ENCODE peak calls at places on chromosomes 2 and 18, in four cellular contexts. B is IMR-90, S is H9, D is trophoblast cell. G is an unnamed sample.

GRCh38 chr2:122390406-122390805 is 635.0 kb downstream of the TSN start:
- DNase-seq in B (no peak), S (no peak), D (no peak), G (no peak)

GRCh38 chr2:207663870-207664545 is 38.8 kb upstream of the METTL21A start:
- DNase-seq in B (no peak), S (no peak), D (no peak), G (no peak)

GRCh38 chr2:75324716-75325291 is 125.5 kb upstream of the TACR1 start:
- DNase-seq in B (no peak), S (no peak), D (peak), G (no peak)

GRCh38 chr2:193103064-193103463 is 908.3 kb upstream of the TMEFF2 start:
- DNase-seq in B (no peak), S (no peak), D (no peak), G (no peak)

GRCh38 chr2:108270346-108270745 is 18.3 kb upstream of the SULT1C2 start:
- DNase-seq in B (no peak), S (no peak), D (peak), G (no peak)

GRCh38 chr18:48548404-48548771 is 9.6 kb downstream of the CTIF start:
- DNase-seq in B (no peak), S (no peak), D (no peak), G (no peak)

GRCh38 chr2:63692002-63692606 is 103.3 kb downstream of the MDH1 start:
- DNase-seq in B (peak), S (no peak), D (peak), G (no peak)

GRCh38 chr18:59705145-59705544 is 7.9 kb upstream of the CCBE1 start:
- DNase-seq in B (peak), S (no peak), D (peak), G (no peak)

GRCh38 chr2:96267159-96267971 is 1.3 kb downstream of the CIAO1 start:
- DNase-seq in B (peak), S (peak), D (no peak), G (no peak)

GRCh38 chr2:49416252-49416651 is 261.9 kb upstream of the FSHR start:
- DNase-seq in B (no peak), S (no peak), D (no peak), G (no peak)

GRCh38 chr2:23940262-23940975 is at the start of gene UBXN2A:
- DNase-seq in B (peak), S (peak), D (peak), G (peak)

GRCh38 chr18:41751161-41751560 is 203.9 kb upstream of the PIK3C3 start:
- DNase-seq in B (no peak), S (no peak), D (no peak), G (no peak)

GRCh38 chr18:69774831-69775230 is 172.8 kb downstream of the CD226 start:
- DNase-seq in B (peak), S (no peak), D (no peak), G (no peak)

GRCh38 chr2:212142616-212143015 is 396.0 kb downstream of the ERBB4 start:
- DNase-seq in B (peak), S (no peak), D (no peak), G (no peak)

GRCh38 chr2:235514627-235515363 is 21.0 kb downstream of the AGAP1 start:
- DNase-seq in B (no peak), S (peak), D (peak), G (no peak)

GRCh38 chr2:109594246-109594900 is 19.4 kb downstream of the SEPTIN10 start:
- DNase-seq in B (peak), S (no peak), D (no peak), G (no peak)

GRCh38 chr2:158667969-158668368 is 127.1 kb upstream of the DAPL1 start:
- DNase-seq in B (no peak), S (no peak), D (no peak), G (no peak)

GRCh38 chr2:177190941-177191340 is 21.7 kb upstream of the HNRNPA3 start:
- DNase-seq in B (no peak), S (no peak), D (no peak), G (no peak)

DNA sequence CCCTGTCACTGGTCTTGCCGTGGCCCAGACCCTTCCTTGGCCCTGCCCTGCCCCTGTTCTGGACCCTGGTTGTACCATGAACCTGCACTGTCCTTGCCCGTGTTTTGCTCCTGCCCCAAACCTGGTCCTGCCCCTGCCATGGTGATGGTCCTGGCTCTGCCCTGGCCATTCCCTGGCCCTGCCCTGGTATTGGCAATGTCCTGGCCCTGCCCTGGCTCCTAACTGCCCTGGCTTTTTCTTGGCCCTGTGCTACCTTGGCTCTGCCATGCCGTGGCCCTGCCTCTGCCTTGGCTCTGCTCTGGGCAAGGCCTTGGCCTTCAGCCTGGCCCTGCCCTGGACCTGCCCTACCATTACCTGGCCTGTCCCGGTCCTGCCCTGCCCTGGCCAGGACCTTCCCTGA is 5.5 kb upstream of the ANKRD62 start:
- DNase-seq in B (no peak), S (no peak), D (no peak), G (no peak)
- H3K14ac ChIP-seq in B (no peak), S (no peak), D (no peak), G (peak)

GRCh38 chr2:232218778-232219495 is 159.6 kb upstream of the ALPP start:
- DNase-seq in B (no peak), S (no peak), D (no peak), G (no peak)
- H3K14ac ChIP-seq in B (no peak), S (no peak), D (no peak), G (no peak)

DNA sequence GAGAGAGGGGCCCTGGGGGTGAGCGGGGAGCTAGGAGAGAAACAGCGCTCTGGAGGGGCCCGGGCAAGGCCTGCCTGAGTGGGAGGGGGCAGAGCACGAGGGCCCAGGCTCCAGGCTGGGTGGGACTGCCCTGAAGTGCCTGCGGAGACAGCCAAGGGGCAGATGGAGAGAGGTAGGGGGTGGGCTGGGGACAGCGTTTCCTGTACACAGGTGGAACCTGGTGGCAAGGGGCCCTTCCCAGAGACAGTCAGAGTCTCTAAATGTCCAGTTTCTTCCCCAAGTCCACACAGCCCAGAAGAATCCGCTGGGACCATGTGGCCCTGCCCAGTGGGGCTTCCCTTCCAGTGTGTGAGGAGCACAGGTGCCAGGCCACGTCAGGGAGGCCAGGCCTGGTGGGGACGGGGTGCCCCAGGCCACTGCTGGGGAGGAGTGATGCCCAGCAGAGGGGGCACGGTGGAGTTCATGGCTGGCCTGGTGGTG is 1.7 kb upstream of the GPR35 start:
- DNase-seq in B (no peak), S (no peak), D (no peak), G (no peak)
- H3K14ac ChIP-seq in B (no peak), S (no peak), D (no peak), G (no peak)

DNA sequence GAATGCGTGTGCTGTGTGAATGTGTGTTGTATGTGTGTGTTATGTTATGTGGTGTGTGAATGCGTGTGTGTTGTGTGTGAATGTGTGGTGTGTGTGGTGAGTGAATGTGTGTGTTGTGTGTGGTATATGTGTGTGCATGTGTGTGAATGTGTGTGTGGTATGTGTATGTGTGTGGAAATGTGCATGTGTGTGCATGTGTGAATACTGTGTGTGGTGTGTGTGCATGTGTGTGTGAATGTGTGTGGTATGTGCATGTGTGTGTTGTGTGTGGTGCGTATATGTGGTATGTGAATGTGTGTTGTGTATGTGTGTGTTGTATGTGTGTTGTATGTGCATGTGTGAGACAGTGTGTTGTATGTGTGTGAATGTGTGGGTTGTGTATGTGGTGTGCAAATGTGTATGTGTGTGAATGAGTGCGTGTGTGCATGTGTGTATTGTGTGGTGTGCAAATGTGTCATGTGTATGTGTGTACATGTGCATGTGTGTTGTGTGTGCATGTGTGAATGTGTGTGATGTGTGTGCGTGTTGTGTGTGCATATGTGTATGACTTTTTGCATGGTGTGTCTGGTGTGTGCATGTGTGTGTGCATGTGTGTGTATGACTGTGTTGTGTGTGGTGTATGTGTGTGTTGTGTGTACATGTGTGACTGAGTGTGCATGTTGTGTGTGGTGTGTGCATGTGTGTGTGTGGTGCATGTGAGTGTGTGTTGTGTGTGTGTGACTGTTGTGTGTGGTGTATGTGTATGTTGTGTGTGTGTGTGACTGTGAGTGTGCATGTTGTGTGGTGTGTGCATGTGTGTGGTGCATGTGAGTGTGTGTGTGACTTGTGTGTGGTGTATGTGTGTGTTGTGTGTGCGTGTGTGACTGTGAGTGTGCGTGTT is 268.2 kb downstream of the DCDC2C start:
- DNase-seq in B (no peak), S (no peak), D (no peak), G (no peak)
- H3K14ac ChIP-seq in B (no peak), S (no peak), D (no peak), G (peak)

GRCh38 chr2:230754200-230754599 is 41.6 kb downstream of the CAB39 start:
- DNase-seq in B (no peak), S (no peak), D (no peak), G (no peak)
- H3K14ac ChIP-seq in B (no peak), S (no peak), D (no peak), G (no peak)

DNA sequence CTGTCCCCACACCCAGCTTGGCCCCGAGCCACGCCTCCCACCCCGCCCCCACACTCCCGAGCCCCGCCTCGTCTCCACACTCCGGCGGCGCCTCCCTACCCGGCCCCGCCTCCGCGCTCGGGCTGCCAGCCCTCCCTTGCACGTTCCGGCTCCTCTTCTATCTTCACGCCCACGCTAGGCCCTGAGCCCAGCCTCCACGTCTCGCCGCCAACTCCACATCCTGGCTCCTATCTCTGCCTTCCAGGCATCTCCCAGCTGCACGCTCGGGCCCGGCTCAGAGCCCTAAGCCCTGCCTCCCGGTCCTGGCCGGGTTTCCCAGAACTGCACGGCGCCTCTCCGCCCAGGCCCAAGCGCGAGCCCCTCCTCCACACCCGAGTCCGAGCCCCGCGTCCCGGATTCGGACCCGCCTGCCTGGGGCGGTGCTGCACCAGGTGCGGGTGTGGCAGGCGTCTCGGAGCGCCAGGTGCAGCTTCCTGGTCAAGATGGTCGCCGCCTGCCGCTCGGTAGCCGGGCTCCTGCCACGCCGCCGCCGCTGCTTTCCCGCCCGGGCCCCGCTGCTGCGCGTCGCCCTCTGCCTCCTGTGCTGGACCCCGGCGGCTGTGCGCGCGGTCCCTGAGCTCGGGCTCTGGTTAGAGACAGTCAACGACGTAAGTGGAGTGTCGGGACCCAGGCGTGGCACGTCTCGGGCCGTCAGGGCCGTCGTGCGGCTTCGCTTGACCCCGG is at the start of gene TMEM87B:
- DNase-seq in B (peak), S (peak), D (peak), G (peak)
- H3K14ac ChIP-seq in B (peak), S (peak), D (peak), G (peak)

DNA sequence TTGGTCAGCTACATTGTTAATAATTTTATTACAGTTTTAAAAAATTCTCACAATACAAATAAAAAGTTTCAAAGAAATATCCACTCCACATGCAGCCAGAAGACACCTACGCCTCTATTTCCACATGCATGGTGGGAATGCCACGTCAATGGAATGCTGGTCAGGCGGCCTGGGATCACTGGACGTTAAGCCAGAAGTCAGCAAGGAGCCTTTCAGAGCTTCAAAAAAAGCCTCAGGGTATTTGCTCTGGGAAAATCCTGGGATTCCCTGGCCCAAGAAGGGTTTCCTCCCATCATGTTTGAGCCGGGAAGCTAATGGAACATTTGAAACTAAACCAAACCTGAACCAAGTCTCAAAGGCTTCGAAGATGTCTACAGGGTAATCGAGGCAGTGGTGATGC is 241.9 kb upstream of the PXDN start:
- DNase-seq in B (no peak), S (no peak), D (no peak), G (no peak)
- H3K14ac ChIP-seq in B (no peak), S (no peak), D (no peak), G (no peak)

DNA sequence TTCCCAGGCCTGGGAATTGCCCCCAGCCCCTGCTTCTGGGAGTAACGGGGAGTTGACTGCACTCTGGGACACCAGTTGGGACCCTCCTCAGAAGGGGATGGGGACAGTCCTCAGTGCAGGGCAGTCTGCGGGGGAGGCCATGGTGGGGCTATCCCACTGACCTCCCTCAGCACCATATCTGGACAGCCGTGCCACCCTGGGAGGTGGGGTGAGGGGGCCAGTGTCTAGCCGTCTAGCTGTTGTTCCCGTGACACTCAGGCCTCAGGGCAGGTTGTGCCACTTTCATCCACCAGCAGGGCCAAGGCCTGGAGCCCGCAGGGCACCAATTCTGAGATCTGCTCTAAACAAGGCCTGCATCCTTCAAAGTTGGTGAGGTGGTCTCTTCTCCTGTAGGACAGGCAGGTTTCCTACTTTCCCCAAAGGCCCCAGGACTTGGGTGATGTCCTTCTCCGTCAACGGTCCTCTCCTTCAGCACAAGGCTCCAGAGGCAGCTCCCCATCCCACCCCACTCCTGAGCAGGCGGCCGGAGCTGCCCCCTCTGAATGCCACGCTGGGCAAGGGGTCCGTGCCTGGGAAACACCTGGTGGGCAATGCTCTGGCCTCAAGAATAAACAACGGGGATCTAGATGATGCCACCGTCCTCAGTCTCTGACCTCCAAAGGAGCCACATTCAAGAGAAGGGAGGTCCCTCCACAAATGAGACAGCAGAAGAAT is 43.0 kb upstream of the PTMA start:
- DNase-seq in B (no peak), S (peak), D (no peak), G (no peak)
- H3K14ac ChIP-seq in B (peak), S (no peak), D (peak), G (no peak)